ENCODE peak calls at places on chromosomes 16 and 17, in seven cellular contexts. Q, I, M, V, Y, P and U are unnamed samples. For H3K36me3, the result is how much of the 10 kb centered on the place peaks cover.

GRCh38 chr17:4953461-4953961 is 2.6 kb downstream of the ENO3 start:
- DNase-seq in P (peak), I (no peak), M (no peak), Y (no peak), V (no peak), Q (no peak), U (peak)

GRCh38 chr17:44314869-44315661 is 6.7 kb downstream of the RUNDC3A start:
- DNase-seq in V (peak), P (no peak), Y (peak), M (no peak), Q (peak), I (no peak), U (peak)

GRCh38 chr17:36592316-36592710 is 634 bp downstream of the DHRS11 start:
- DNase-seq in I (no peak), Y (no peak), M (no peak), V (peak), P (peak), Q (peak), U (peak)

GRCh38 chr17:16568541-16569357 is at the start of gene ZNF287:
- DNase-seq in V (peak), Y (peak), I (peak), M (peak), Q (peak), P (peak), U (peak)

GRCh38 chr17:75877752-75878173 is 618 bp downstream of the TRIM47 start:
- DNase-seq in M (peak), Y (peak), I (peak), V (peak), P (peak), Q (peak), U (peak)

GRCh38 chr17:71084219-71084618 is 914.9 kb downstream of the KCNJ2 start:
- DNase-seq in Y (no peak), V (peak), P (no peak), I (no peak), Q (peak), M (no peak), U (no peak)

GRCh38 chr16:31876955-31877828 is 3.6 kb downstream of the ZNF267 start:
- DNase-seq in Y (no peak), I (no peak), M (no peak), P (peak), V (no peak), Q (no peak), U (peak)

GRCh38 chr17:44170499-44171201 is at the start of gene ASB16:
- DNase-seq in Q (peak), I (peak), V (no peak), P (peak), M (peak), Y (no peak), U (peak)

GRCh38 chr16:53622315-53622714 is 81.3 kb downstream of the RPGRIP1L start:
- DNase-seq in I (no peak), V (no peak), M (no peak), Q (no peak), Y (no peak), P (no peak), U (no peak)

GRCh38 chr17:57553525-57553924 is 191.6 kb downstream of the CCDC182 start:
- DNase-seq in Y (no peak), M (no peak), V (no peak), P (peak), Q (no peak), I (no peak), U (no peak)

GRCh38 chr16:81581107-81581506 is 136.5 kb downstream of the CMIP start:
- DNase-seq in M (no peak), P (peak), I (peak), V (no peak), Y (no peak), Q (no peak), U (no peak)

GRCh38 chr16:12260119-12260646 is 283.6 kb downstream of the SNX29 start:
- DNase-seq in Q (no peak), I (no peak), V (no peak), Y (no peak), M (no peak), P (no peak), U (no peak)

GRCh38 chr16:69396187-69397061 is 10.6 kb upstream of the TERF2 start:
- DNase-seq in I (peak), Q (peak), P (peak), M (peak), V (peak), Y (no peak), U (peak)

GRCh38 chr16:491225-491919 is 36.1 kb upstream of the CAPN15 start:
- DNase-seq in Q (no peak), M (no peak), P (no peak), I (no peak), V (no peak), Y (no peak), U (no peak)

GRCh38 chr16:53872248-53873221 is 168.6 kb downstream of the FTO start:
- DNase-seq in P (peak), V (no peak), M (no peak), I (no peak), Y (no peak), Q (no peak), U (peak)

GRCh38 chr16:75028544-75028943 is 29.7 kb downstream of the ZNRF1 start:
- DNase-seq in P (no peak), M (no peak), Q (no peak), I (no peak), V (no peak), Y (no peak), U (no peak)

GRCh38 chr17:30520436-30520835 is 43.2 kb downstream of the GOSR1 start:
- DNase-seq in P (peak), V (peak), I (no peak), Q (no peak), Y (no peak), M (no peak), U (peak)

GRCh38 chr16:67928561-67929364 is 2.9 kb downstream of the CTRL start:
- DNase-seq in V (peak), P (peak), M (peak), Y (peak), I (peak), Q (peak), U (peak)

GRCh38 chr16:53756329-53756996 is 52.5 kb downstream of the FTO start:
- DNase-seq in M (no peak), Y (no peak), I (no peak), Q (no peak), V (no peak), P (peak), U (peak)

GRCh38 chr16:87100306-87101058 is 216.7 kb downstream of the C16orf95 start:
- DNase-seq in V (no peak), I (no peak), Q (no peak), P (no peak), M (no peak), Y (no peak), U (no peak)

GRCh38 chr16:77500286-77500598 is 65.4 kb upstream of the ADAMTS18 start:
- DNase-seq in M (no peak), Q (no peak), V (no peak), I (no peak), P (no peak), Y (no peak), U (no peak)

GRCh38 chr17:419073-419735 is 66.6 kb upstream of the RPH3AL start:
- DNase-seq in Y (no peak), I (no peak), V (no peak), P (no peak), Q (no peak), M (no peak), U (no peak)

GRCh38 chr16:20866161-20866772 is 33.9 kb downstream of the DCUN1D3 start:
- DNase-seq in P (peak), M (peak), V (peak), Q (peak), Y (no peak), I (peak), U (peak)

GRCh38 chr16:87499189-87499486 is 6.3 kb upstream of the ZCCHC14 start:
- DNase-seq in Y (no peak), M (no peak), Q (no peak), I (no peak), P (peak), V (no peak), U (peak)

GRCh38 chr17:67362173-67362572 is 4.2 kb downstream of the PSMD12 start:
- DNase-seq in Q (no peak), M (no peak), Y (no peak), I (no peak), P (no peak), V (no peak), U (no peak)
- H3K36me3 ChIP-seq in Q (under half), M (under half), Y (under half), I (under half), P (under half), V (under half), U (under half)

DNA sequence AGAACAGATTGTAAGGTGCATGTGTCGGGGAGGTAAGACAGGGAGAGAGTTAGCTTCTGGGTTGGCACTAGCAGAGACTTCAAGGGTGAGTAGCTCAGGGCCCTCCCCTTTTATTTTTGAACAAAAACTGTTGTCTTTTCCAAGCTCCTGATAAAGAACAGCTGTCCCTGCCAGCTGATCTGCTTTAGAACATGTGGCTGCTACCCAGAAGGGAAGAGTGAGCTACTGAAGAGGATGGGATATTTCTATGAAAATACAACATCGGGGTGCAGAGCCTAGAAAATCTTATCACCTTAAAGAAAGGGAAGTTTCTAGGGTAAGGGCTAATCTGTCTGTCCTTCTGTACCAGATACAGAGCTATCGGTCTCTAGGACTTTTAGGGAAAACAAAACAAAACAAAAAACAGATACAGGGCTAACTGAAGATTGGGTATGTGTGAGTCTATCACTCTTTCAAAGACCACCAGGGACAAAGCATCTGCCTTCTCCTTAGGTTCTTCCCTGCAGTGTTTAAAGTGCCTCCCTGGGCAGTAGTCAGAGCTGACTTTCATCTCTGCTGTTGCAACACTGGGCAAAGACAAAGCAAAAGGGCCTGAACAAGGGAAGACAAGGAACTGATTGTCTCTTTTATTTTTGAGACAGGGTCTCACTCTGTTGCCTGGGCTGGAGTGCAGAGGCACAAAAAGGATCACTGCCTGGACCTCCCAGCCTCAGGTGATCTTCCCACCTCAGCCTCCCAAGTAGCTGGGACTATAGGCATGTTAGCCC is 5.0 kb upstream of the DHRS13 start:
- DNase-seq in Y (no peak), P (no peak), Q (no peak), M (no peak), I (no peak), V (no peak), U (peak)
- H3K36me3 ChIP-seq in Y (half or more), P (under half), Q (under half), M (under half), I (under half), V (half or more), U (half or more)

GRCh38 chr17:31595076-31595475 is 203.6 kb downstream of the RAB11FIP4 start:
- DNase-seq in Y (peak), I (no peak), Q (no peak), M (no peak), V (no peak), P (peak), U (peak)

GRCh38 chr17:31593806-31594205 is 202.3 kb downstream of the RAB11FIP4 start:
- DNase-seq in V (no peak), I (peak), Y (no peak), P (peak), Q (no peak), M (peak), U (peak)

GRCh38 chr17:31596382-31597323 is 205.2 kb downstream of the RAB11FIP4 start:
- DNase-seq in Q (peak), M (peak), P (peak), V (peak), Y (peak), I (peak), U (peak)

GRCh38 chr17:31595666-31596381 is 204.3 kb downstream of the RAB11FIP4 start:
- DNase-seq in V (no peak), P (no peak), Q (no peak), Y (peak), M (no peak), I (no peak), U (peak)

GRCh38 chr17:31594416-31594815 is 202.9 kb downstream of the RAB11FIP4 start:
- DNase-seq in V (no peak), M (no peak), P (no peak), I (no peak), Q (no peak), Y (peak), U (no peak)
- H3K36me3 ChIP-seq in V (under half), M (under half), P (under half), I (under half), Q (under half), Y (under half), U (half or more)

GRCh38 chr17:82780195-82780594 is 28.3 kb downstream of the TBCD start:
- DNase-seq in I (no peak), P (no peak), M (no peak), Y (no peak), V (no peak), Q (no peak), U (no peak)
- H3K36me3 ChIP-seq in I (under half), P (under half), M (under half), Y (under half), V (under half), Q (under half), U (under half)

GRCh38 chr16:49654425-49654824 is 201.5 kb downstream of the ZNF423 start:
- DNase-seq in V (no peak), I (no peak), M (no peak), P (no peak), Y (no peak), Q (no peak), U (no peak)

GRCh38 chr16:49653577-49653976 is 202.3 kb downstream of the ZNF423 start:
- DNase-seq in Y (no peak), I (peak), M (no peak), V (no peak), P (no peak), Q (no peak), U (no peak)

GRCh38 chr16:49651980-49652379 is 203.9 kb downstream of the ZNF423 start:
- DNase-seq in Y (no peak), I (peak), V (no peak), P (no peak), Q (no peak), M (no peak), U (no peak)

GRCh38 chr16:49651226-49651625 is 204.7 kb downstream of the ZNF423 start:
- DNase-seq in P (no peak), Y (peak), M (no peak), V (no peak), Q (no peak), I (peak), U (no peak)

GRCh38 chr16:49652441-49653175 is 203.3 kb downstream of the ZNF423 start:
- DNase-seq in P (peak), I (peak), V (peak), M (peak), Q (no peak), Y (no peak), U (peak)
- H3K36me3 ChIP-seq in P (under half), I (under half), V (under half), M (under half), Q (under half), Y (under half), U (under half)

GRCh38 chr17:50141750-50142119 is 8.7 kb downstream of the PPP1R9B start:
- DNase-seq in V (no peak), Q (no peak), P (no peak), I (no peak), M (no peak), Y (no peak), U (no peak)
- H3K36me3 ChIP-seq in V (half or more), Q (under half), P (half or more), I (under half), M (under half), Y (half or more), U (half or more)

DNA sequence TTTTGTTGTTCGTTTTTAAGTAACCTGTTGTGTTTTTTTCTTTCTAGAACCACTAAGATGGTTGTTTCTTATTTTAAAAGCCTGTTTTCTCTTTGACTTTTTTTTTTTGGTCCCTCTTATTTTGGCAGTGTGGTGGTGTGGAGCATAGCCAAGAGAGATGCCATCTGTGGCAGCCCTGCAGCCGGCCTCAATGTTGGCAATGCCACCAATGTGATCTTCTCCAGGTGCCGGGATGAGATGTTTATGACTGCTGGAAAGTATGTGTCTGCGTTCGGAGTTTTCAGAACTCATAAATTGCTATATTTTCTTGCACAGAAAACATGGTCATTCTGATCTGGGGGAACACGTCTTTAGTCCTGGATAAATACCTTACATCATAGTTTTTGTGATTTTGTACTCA is 17.6 kb downstream of the CFAP52 start:
- DNase-seq in Q (no peak), P (no peak), V (no peak), Y (no peak), M (no peak), I (no peak), U (no peak)
- H3K36me3 ChIP-seq in Q (under half), P (under half), V (under half), Y (under half), M (under half), I (under half), U (under half)